ENCODE peak calls at places on chromosomes 4 and X, in eight cellular contexts. G, X, J, F, Q, I, T and B are unnamed samples.

GRCh38 chrX:125646195-125646594 is 326.5 kb downstream of the TEX13C start:
- DNase-seq in I (no peak), J (no peak), F (no peak), G (no peak), Q (no peak), X (peak; percentile 13), T (no peak), B (no peak)

GRCh38 chr4:186651624-186652023 is 72.0 kb downstream of the FAT1 start:
- DNase-seq in T (peak; percentile 62), J (no peak), G (peak; percentile 79), F (no peak), I (no peak), Q (no peak), X (no peak), B (no peak)

GRCh38 chr4:167721574-167721973 is 370.8 kb upstream of the ANXA10 start:
- DNase-seq in J (no peak), F (no peak), Q (no peak), I (no peak), T (no peak), G (no peak), X (no peak), B (no peak)

GRCh38 chr4:57291911-57292310 is 181.7 kb upstream of the IGFBP7 start:
- DNase-seq in I (no peak), F (no peak), Q (no peak), J (no peak), T (no peak), G (peak; percentile 3), X (no peak), B (no peak)

GRCh38 chrX:100652266-100652665 is 8.3 kb downstream of the SRPX2 start:
- DNase-seq in Q (no peak), F (no peak), X (no peak), T (no peak), G (no peak), J (no peak), I (no peak), B (no peak)

GRCh38 chr4:3679071-3679825 is 86.9 kb upstream of the ADRA2C start:
- DNase-seq in J (no peak), X (peak; percentile 38), I (no peak), Q (no peak), G (no peak), T (no peak), F (no peak), B (no peak)

GRCh38 chr4:113584407-113585150 is 177.0 kb downstream of the CAMK2D start:
- DNase-seq in J (no peak), I (no peak), T (no peak), Q (no peak), X (no peak), F (no peak), G (peak; percentile 95), B (no peak)

GRCh38 chrX:109797311-109797975 is 64.4 kb upstream of the ACSL4 start:
- DNase-seq in F (no peak), X (no peak), T (no peak), G (no peak), I (no peak), Q (no peak), J (no peak), B (no peak)

GRCh38 chr4:76206222-76206942 is 7.2 kb downstream of the SCARB2 start:
- DNase-seq in Q (no peak), F (no peak), T (no peak), I (no peak), X (no peak), J (peak; percentile 16), G (no peak), B (no peak)

GRCh38 chr4:38743866-38744265 is 38.9 kb downstream of the TLR10 start:
- DNase-seq in I (no peak), G (no peak), Q (peak; percentile 35), J (no peak), T (no peak), F (no peak), X (no peak), B (no peak)

GRCh38 chr4:26218677-26219181 is 102.1 kb upstream of the RBPJ start:
- DNase-seq in F (no peak), Q (no peak), I (no peak), J (no peak), X (no peak), T (no peak), G (no peak), B (no peak)

GRCh38 chr4:95985051-95985450 is 145.2 kb downstream of the PDHA2 start:
- DNase-seq in J (no peak), X (no peak), F (no peak), T (no peak), I (peak; percentile 10), G (no peak), Q (no peak), B (no peak)

GRCh38 chr4:95980877-95981360 is 141.0 kb downstream of the PDHA2 start:
- DNase-seq in X (no peak), G (no peak), I (no peak), F (no peak), J (no peak), Q (no peak), T (no peak), B (no peak)

GRCh38 chr4:95981591-95981990 is 141.7 kb downstream of the PDHA2 start:
- DNase-seq in I (no peak), Q (no peak), F (no peak), J (no peak), X (no peak), T (no peak), G (no peak), B (no peak)

GRCh38 chr4:95985791-95986190 is 145.9 kb downstream of the PDHA2 start:
- DNase-seq in I (no peak), F (no peak), J (no peak), X (no peak), Q (no peak), G (no peak), T (no peak), B (no peak)

GRCh38 chr4:95984081-95984480 is 144.2 kb downstream of the PDHA2 start:
- DNase-seq in I (no peak), J (no peak), Q (no peak), G (no peak), T (no peak), F (no peak), X (no peak), B (no peak)
- TF ChIP-seq CTCF in I (no peak), J (no peak), Q (no peak), G (no peak), T (no peak), F (no peak), X (no peak), B (no peak)

GRCh38 chr4:150593996-150594395 is 12.0 kb downstream of the MAB21L2 start:
- DNase-seq in F (no peak), J (no peak), I (no peak), T (no peak), G (no peak), Q (no peak), X (no peak), B (no peak)
- TF ChIP-seq CTCF in F (no peak), J (no peak), I (no peak), T (no peak), G (peak; percentile 21), Q (no peak), X (peak; percentile 27), B (no peak)

DNA sequence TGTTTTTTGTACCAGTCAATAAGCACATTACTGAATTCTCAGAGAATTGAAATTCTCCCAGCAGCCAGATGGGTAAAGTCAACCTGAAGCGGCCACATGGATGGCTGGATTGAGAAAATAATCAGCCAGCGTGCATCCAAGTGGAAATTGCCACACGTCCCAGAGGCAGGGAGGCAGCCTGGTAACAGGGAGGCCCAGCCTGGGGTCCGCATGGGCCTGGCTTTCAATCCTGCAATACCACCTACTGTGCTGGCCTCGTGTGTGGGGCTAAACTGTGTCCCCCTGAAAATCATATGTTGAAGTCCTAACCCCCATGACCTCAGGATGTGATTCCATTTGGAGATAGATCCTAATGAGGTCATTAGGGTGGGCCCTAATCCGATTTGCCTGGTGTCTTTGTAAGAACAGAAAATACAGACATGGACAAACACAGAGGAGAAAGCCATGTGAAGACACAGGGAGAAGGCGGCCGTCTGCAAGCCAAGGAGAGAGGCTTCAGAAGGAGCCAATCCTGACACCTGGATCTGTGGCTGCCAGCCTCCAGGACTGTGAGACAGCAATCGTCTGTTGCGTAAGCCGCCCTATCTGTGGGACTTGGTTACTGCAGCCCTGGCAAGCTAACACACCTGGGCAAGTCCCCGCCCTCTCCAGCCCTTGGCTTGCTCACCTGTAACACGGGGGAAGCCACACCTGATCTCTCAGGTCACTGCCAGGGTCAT is 90.3 kb downstream of the JAKMIP1 start:
- DNase-seq in Q (no peak), G (no peak), F (peak; percentile 29), J (no peak), X (peak; percentile 20), I (peak; percentile 16), T (no peak), B (no peak)
- TF ChIP-seq CTCF in Q (no peak), G (no peak), F (no peak), J (peak; percentile 21), X (peak; percentile 64), I (peak; percentile 40), T (no peak), B (no peak)

GRCh38 chr4:48944659-48945290 is 38.2 kb upstream of the OCIAD2 start:
- DNase-seq in J (peak; percentile 65), F (no peak), G (no peak), Q (no peak), X (peak; percentile 37), I (peak; percentile 55), T (no peak), B (no peak)
- TF ChIP-seq CTCF in J (no peak), F (no peak), G (peak; percentile 37), Q (peak; percentile 52), X (peak; percentile 84), I (peak; percentile 51), T (no peak), B (no peak)

GRCh38 chrX:55715847-55716246 is 1.7 kb upstream of the RRAGB start:
- DNase-seq in T (no peak), Q (no peak), G (no peak), I (peak; percentile 40), J (no peak), X (peak; percentile 34), F (no peak), B (no peak)
- TF ChIP-seq CTCF in T (no peak), Q (no peak), G (peak; percentile 3), I (peak; percentile 36), J (no peak), X (peak; percentile 52), F (no peak), B (no peak)

GRCh38 chrX:49915352-49916222 is 6.8 kb upstream of the CLCN5 start:
- DNase-seq in T (no peak), G (peak; percentile 47), J (peak; percentile 56), F (no peak), X (peak; percentile 57), I (peak; percentile 52), Q (no peak), B (no peak)

GRCh38 chrX:49912866-49913265 is 9.5 kb upstream of the CLCN5 start:
- DNase-seq in I (no peak), Q (no peak), T (no peak), F (no peak), J (no peak), G (no peak), X (no peak), B (no peak)

GRCh38 chrX:49910344-49910743 is 12.1 kb upstream of the CLCN5 start:
- DNase-seq in I (peak; percentile 36), Q (no peak), T (no peak), G (no peak), J (no peak), X (no peak), F (no peak), B (no peak)

DNA sequence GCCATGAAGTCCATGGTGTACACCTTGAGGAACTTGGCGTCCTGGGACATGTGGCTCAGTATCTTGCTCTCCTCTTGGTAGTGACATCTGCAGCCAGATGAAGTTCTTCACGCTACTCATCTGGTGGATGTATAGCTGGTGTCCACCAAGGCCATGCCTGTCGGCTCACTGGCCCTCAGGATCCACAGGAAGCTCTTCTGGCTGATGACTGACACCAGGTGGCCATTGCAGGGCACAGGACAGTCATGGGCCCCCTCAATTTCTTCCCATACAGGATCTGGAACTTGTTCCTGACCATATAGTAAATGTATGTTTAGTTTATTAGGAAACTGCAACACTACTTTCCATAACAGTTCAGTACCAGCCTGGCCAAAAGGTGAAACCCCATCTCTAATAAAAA is 10.3 kb upstream of the CLCN5 start:
- DNase-seq in Q (no peak), I (no peak), X (no peak), J (no peak), T (no peak), G (no peak), F (no peak), B (no peak)
- TF ChIP-seq CTCF in Q (no peak), I (no peak), X (no peak), J (no peak), T (no peak), G (no peak), F (no peak), B (no peak)